ENCODE peak calls at places on chromosomes 13 and 19, in nine cellular contexts. E is fibroblast of pulmonary artery, K is body of pancreas, G is cardiac fibroblast, A is fibroblast of mammary gland, U is IMR-90, Z is A549, W is esophagus squamous epithelium, H is Peyer's patch. S is an unnamed sample.

GRCh38 chr13:73341748-73342147 is 282.9 kb downstream of the KLF5 start:
- DNase-seq in E (peak; percentile 29), K (no peak), G (peak; percentile 34), A (peak; percentile 68), U (peak; percentile 44), Z (no peak), W (no peak), H (no peak), S (peak; percentile 51)

GRCh38 chr19:31356587-31357314 is 7.5 kb upstream of the TSHZ3 start:
- DNase-seq in E (no peak), K (peak; percentile 36), G (no peak), A (no peak), U (no peak), Z (no peak), W (no peak), H (peak; percentile 54), S (no peak)

GRCh38 chr13:46643165-46643777 is 90.3 kb downstream of the LRCH1 start:
- DNase-seq in E (no peak), K (no peak), G (no peak), A (no peak), U (no peak), Z (no peak), W (no peak), H (no peak), S (no peak)

GRCh38 chr19:3054972-3055740 is 7.1 kb downstream of the TLE5 start:
- DNase-seq in E (no peak), K (no peak), G (no peak), A (no peak), U (peak; percentile 17), Z (peak; percentile 78), W (no peak), H (no peak), S (no peak)

GRCh38 chr19:13441810-13442512 is 64.3 kb downstream of the CACNA1A start:
- DNase-seq in E (peak; percentile 59), K (peak; percentile 17), G (peak; percentile 41), A (peak; percentile 38), U (peak; percentile 51), Z (peak; percentile 21), W (no peak), H (peak; percentile 50), S (peak; percentile 67)

GRCh38 chr13:21546372-21546771 is 57.6 kb downstream of the MICU2 start:
- DNase-seq in E (peak; percentile 29), K (no peak), G (peak; percentile 19), A (peak; percentile 49), U (no peak), Z (no peak), W (no peak), H (no peak), S (peak; percentile 62)

GRCh38 chr19:21362291-21362690 is 3.5 kb downstream of the ZNF738 start:
- DNase-seq in E (no peak), K (no peak), G (no peak), A (no peak), U (no peak), Z (no peak), W (no peak), H (no peak), S (no peak)

GRCh38 chr19:3224346-3225325 is at the start of gene CELF5:
- DNase-seq in E (peak; percentile 11), K (peak; percentile 55), G (peak; percentile 37), A (no peak), U (no peak), Z (no peak), W (no peak), H (peak; percentile 56), S (peak; percentile 82)

GRCh38 chr19:48398329-48399235 is 5.1 kb downstream of the GRIN2D start:
- DNase-seq in E (peak; percentile 87), K (peak; percentile 55), G (peak; percentile 90), A (peak; percentile 83), U (peak; percentile 41), Z (peak; percentile 99), W (no peak), H (peak; percentile 93), S (peak; percentile 58)

GRCh38 chr19:48396871-48397176 is 3.4 kb downstream of the GRIN2D start:
- DNase-seq in E (no peak), K (no peak), G (no peak), A (no peak), U (no peak), Z (no peak), W (no peak), H (no peak), S (no peak)

GRCh38 chr19:48397263-48397635 is 3.8 kb downstream of the GRIN2D start:
- DNase-seq in E (no peak), K (no peak), G (no peak), A (no peak), U (no peak), Z (no peak), W (no peak), H (no peak), S (no peak)

GRCh38 chr19:48396010-48396870 is 2.8 kb downstream of the GRIN2D start:
- DNase-seq in E (no peak), K (no peak), G (no peak), A (no peak), U (no peak), Z (peak; percentile 70), W (no peak), H (no peak), S (no peak)

DNA sequence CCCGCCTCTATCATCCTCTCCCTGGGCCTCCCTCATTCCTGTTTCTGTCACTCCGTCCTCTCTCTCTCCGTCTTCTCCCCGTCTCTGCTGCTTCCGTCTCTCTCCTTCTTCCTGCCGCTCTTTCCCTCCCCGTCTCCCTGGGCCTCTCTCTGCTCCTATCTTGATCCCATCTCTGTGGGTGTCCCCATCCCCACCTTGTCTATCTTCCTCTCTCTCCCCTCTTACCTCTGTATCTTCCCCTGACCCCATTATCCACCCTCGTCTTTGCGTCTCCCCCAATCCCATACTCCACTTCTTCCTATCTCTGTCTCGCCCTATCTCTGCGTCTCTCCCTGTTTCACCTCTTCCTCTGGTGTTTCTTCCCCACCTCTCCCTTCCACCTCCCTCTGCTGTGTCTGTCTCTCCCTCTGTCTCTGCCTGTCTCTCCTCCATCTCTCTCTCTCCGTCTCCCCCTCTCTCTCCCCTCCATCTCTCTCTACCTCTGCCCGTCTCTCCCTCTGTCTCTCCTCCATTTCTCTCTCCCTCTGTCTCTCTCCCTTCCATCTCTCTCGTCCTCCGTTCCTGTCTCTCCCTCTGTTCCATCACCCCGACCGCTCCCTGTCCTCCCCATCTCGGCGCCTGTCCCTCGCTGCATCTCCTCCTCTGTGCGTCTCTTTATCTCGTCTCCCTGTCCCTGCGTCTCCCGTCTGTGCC is 4.3 kb downstream of the GRIN2D start:
- DNase-seq in E (no peak), K (no peak), G (no peak), A (no peak), U (no peak), Z (no peak), W (no peak), H (no peak), S (no peak)
- H3K4me3 ChIP-seq in E (peak overlapping the region; percentile 60), K (no peak overlapping the region), G (peak overlapping the region; percentile 52), A (peak overlapping the region; percentile 62), U (peak overlapping the region; percentile 26), Z (peak overlapping the region; percentile 70), W (peak overlapping the region; percentile 68), H (peak overlapping the region; percentile 23), S (peak overlapping the region; percentile 79)

GRCh38 chr19:55461259-55461973 is at the start of gene ISOC2:
- DNase-seq in E (peak; percentile 100), K (peak; percentile 100), G (peak; percentile 100), A (peak; percentile 99), U (peak; percentile 100), Z (peak; percentile 100), W (peak; percentile 100), H (peak; percentile 100), S (peak; percentile 100)

GRCh38 chr19:55459551-55459949 is 1.9 kb downstream of the ISOC2 start:
- DNase-seq in E (no peak), K (no peak), G (no peak), A (no peak), U (no peak), Z (no peak), W (no peak), H (no peak), S (no peak)

GRCh38 chr19:55460670-55461258 is 678 bp downstream of the ISOC2 start:
- DNase-seq in E (peak; percentile 92), K (peak; percentile 80), G (peak; percentile 96), A (peak; percentile 88), U (peak; percentile 74), Z (peak; percentile 75), W (no peak), H (peak; percentile 83), S (peak; percentile 89)

GRCh38 chr19:55461974-55462628 is 659 bp upstream of the ISOC2 start:
- DNase-seq in E (peak; percentile 53), K (no peak), G (peak; percentile 51), A (peak; percentile 48), U (peak; percentile 33), Z (peak; percentile 61), W (no peak), H (no peak), S (no peak)

DNA sequence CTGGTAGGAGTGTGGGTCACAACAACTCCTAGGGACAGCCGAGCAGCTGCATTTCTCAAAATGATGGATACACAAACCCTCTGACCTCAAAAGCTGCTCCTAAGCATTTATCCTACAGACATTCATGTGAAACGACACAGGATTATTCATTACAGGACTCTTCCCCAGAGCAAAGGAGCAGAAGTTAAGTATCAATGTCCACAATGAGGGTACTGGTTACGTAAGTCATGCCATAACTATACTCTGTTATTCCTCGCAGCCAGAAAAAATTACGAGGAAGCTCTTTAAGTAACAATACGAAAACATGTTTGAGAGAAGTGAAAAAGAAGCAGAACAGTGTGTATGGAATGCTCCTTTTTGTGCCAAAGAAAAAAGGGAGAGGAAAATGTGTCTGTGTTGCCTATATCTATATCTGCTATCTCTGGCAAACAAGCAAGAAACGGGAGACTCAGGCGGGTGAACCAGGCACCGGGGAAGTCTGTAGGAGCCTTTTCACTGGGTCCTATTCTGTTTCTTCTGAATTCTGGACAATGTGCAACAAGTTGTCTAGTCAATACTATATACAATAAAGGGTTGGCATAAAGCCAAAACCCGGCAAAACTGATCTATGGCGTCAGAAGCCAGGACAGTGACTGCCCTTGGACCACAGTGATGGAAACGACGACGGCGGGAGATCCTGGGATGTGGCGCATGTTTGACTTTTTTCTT is 1.3 kb downstream of the ISOC2 start:
- DNase-seq in E (peak; percentile 56), K (no peak), G (peak; percentile 61), A (peak; percentile 34), U (peak; percentile 31), Z (no peak), W (no peak), H (no peak), S (peak; percentile 56)
- H3K4me3 ChIP-seq in E (peak overlapping the region; percentile 92), K (no peak overlapping the region), G (peak overlapping the region; percentile 95), A (peak overlapping the region; percentile 86), U (peak overlapping the region; percentile 65), Z (no peak overlapping the region), W (peak overlapping the region; percentile 91), H (no peak overlapping the region), S (peak overlapping the region; percentile 98)

GRCh38 chr13:50843256-50844043 is at the start of gene DLEU7:
- DNase-seq in E (no peak), K (no peak), G (no peak), A (no peak), U (no peak), Z (no peak), W (no peak), H (no peak), S (no peak)

GRCh38 chr13:50844181-50844875 is 836 bp upstream of the DLEU7 start:
- DNase-seq in E (no peak), K (no peak), G (no peak), A (no peak), U (no peak), Z (no peak), W (no peak), H (no peak), S (no peak)

GRCh38 chr13:50842246-50842645 is 1.2 kb downstream of the DLEU7 start:
- DNase-seq in E (no peak), K (no peak), G (no peak), A (no peak), U (no peak), Z (no peak), W (no peak), H (no peak), S (no peak)

GRCh38 chr13:50845211-50845610 is 1.7 kb upstream of the DLEU7 start:
- DNase-seq in E (no peak), K (no peak), G (peak; percentile 39), A (peak; percentile 7), U (no peak), Z (no peak), W (no peak), H (no peak), S (peak; percentile 75)

DNA sequence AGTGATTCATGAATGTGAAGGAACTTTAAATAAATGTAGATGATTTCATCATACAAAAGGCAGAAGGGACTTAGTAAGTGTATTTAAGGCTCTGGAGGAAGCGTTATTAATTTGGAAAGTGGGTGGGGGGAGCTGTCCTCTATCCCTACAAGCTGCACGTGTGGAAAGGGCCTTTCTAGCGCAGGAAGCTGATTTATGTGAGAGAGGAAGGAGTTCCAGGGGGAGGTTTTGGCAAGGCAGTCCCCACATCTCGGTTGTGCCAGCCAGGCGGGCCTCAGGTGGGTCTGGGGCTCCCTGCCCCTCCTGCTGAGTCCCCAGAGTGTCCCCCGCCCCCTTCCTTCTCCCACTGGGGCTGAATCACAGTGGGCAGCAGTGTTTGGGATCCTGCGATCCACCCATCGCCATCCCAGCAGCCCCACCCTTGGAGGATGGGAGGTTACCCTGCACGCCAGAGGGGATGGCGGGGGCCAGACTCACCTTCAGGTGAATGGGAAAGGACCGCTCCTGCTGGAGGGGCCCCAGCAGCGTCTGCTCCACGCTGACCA is 709 bp downstream of the DLEU7 start:
- DNase-seq in E (no peak), K (no peak), G (no peak), A (no peak), U (no peak), Z (no peak), W (no peak), H (no peak), S (no peak)
- H3K4me3 ChIP-seq in E (no peak overlapping the region), K (no peak overlapping the region), G (no peak overlapping the region), A (no peak overlapping the region), U (no peak overlapping the region), Z (no peak overlapping the region), W (peak overlapping the region; percentile 56), H (peak overlapping the region; percentile 30), S (no peak overlapping the region)

GRCh38 chr19:46606019-46606418 is 4.9 kb downstream of the CALM3 start:
- DNase-seq in E (no peak), K (no peak), G (no peak), A (no peak), U (no peak), Z (no peak), W (no peak), H (no peak), S (no peak)
- H3K4me3 ChIP-seq in E (no peak overlapping the region), K (no peak overlapping the region), G (no peak overlapping the region), A (no peak overlapping the region), U (no peak overlapping the region), Z (no peak overlapping the region), W (no peak overlapping the region), H (no peak overlapping the region), S (no peak overlapping the region)

S was measured in adipocyte.